ENCODE peak calls at places on chromosomes 11 and 22, in seven cellular contexts. I is IMR-90, D is H9, W is neuronal stem cell, J is mesenchymal stem cell, E is trophoblast cell, N is H1. O is an unnamed sample.

GRCh38 chr22:40764743-40765441 is 54.3 kb downstream of the SLC25A17 start:
- DNase-seq in I (no peak), D (no peak), W (no peak), J (no peak), E (no peak), N (no peak), O (no peak)

GRCh38 chr11:11171854-11172253 is 181.2 kb downstream of the CSNK2A3 start:
- DNase-seq in I (no peak), D (no peak), W (no peak), J (peak), E (no peak), N (no peak), O (no peak)

GRCh38 chr11:126716456-126717083 is 284.0 kb downstream of the KIRREL3 start:
- DNase-seq in I (peak), D (peak), W (no peak), J (peak), E (peak), N (no peak), O (peak)

GRCh38 chr11:96014234-96014633 is 90.3 kb upstream of the MTMR2 start:
- DNase-seq in I (peak), D (no peak), W (peak), J (peak), E (peak), N (no peak), O (peak)

GRCh38 chr11:119721129-119722120 is 7.6 kb downstream of the NECTIN1 start:
- DNase-seq in I (no peak), D (peak), W (peak), J (peak), E (peak), N (no peak), O (peak)

GRCh38 chr11:85810871-85811611 is at the start of gene SYTL2:
- DNase-seq in I (peak), D (peak), W (peak), J (peak), E (peak), N (no peak), O (peak)

GRCh38 chr11:15216678-15217077 is 102.0 kb downstream of the INSC start:
- DNase-seq in I (no peak), D (no peak), W (no peak), J (no peak), E (no peak), N (no peak), O (no peak)

GRCh38 chr11:57406337-57406904 is 16.0 kb upstream of the PRG2 start:
- DNase-seq in I (peak), D (no peak), W (no peak), J (no peak), E (peak), N (no peak), O (no peak)

GRCh38 chr11:96798445-96798844 is 408.6 kb downstream of the JRKL start:
- DNase-seq in I (no peak), D (no peak), W (no peak), J (no peak), E (no peak), N (no peak), O (no peak)

GRCh38 chr11:74634537-74634936 is 42.2 kb downstream of the POLD3 start:
- DNase-seq in I (peak), D (no peak), W (no peak), J (peak), E (peak), N (no peak), O (peak)

GRCh38 chr11:71425409-71425808 is 22.8 kb downstream of the DHCR7 start:
- DNase-seq in I (no peak), D (no peak), W (no peak), J (no peak), E (no peak), N (no peak), O (peak)

GRCh38 chr11:10298342-10298741 is 4.3 kb upstream of the SBF2 start:
- DNase-seq in I (peak), D (no peak), W (no peak), J (peak), E (no peak), N (no peak), O (no peak)

GRCh38 chr11:102846292-102846691 is 2.9 kb upstream of the MMP3 start:
- DNase-seq in I (peak), D (no peak), W (no peak), J (no peak), E (peak), N (no peak), O (no peak)

GRCh38 chr11:113404859-113405430 is 17.4 kb downstream of the ANKK1 start:
- DNase-seq in I (no peak), D (no peak), W (no peak), J (no peak), E (no peak), N (no peak), O (no peak)

GRCh38 chr22:50173221-50173982 is 2.9 kb downstream of the PANX2 start:
- DNase-seq in I (no peak), D (no peak), W (no peak), J (no peak), E (no peak), N (no peak), O (no peak)
- H4K8ac ChIP-seq in I (no peak), D (no peak), W (no peak), J (no peak), E (no peak), N (no peak), O (no peak)

DNA sequence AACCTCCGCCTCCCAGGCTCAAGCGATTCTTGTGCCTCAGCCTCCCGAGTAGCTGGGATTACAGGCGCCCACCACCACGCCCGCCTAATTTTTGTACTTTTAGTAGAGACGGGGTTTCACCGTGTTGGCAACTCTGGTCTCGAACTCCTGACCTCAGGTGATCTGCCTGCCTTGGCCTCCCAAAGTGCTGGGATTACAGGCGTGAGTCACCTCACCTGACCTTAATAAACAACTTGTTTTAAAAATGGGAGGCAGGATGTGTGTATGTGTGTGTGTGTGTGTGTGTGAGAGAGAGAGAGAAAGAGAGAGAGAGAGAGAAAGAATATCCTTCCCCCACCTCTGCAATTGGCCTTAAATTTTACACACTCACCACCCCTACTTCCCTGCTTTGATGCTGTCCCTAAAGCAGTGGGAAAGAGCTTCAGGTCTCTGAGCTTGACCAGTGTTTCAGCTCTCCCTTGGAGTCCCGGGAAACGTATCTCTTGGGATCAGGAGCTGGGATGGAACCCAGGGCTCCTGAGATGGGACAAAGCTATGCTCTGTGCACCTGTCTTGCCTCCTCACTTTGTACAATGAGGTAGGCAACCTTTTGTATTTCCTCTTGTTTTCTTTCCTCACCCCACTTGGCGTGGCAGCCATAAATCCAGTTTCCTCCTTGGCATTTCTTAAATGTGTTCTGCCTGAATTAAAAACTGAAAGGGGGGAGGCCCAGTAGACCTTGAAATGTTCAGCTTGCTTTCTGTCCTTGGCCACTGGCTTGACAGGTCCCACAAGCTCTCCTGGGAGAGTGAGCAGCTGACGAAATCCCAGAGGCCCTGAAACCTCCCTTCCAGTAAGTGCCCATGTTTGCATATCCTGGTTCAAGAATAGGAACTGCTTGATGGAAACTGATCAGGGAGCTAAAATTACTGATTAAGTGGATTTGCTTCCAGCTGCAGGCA is 17.8 kb upstream of the XBP1 start:
- DNase-seq in I (no peak), D (no peak), W (no peak), J (no peak), E (peak), N (no peak), O (no peak)
- H3K4me2 ChIP-seq in I (no peak), D (no peak), W (no peak), J (no peak), E (no peak), N (no peak), O (no peak)

GRCh38 chr11:43952020-43952400 is 9.6 kb downstream of the C11orf96 start:
- DNase-seq in I (no peak), D (no peak), W (no peak), J (no peak), E (no peak), N (no peak), O (no peak)

GRCh38 chr11:43953521-43953920 is 11.1 kb downstream of the C11orf96 start:
- DNase-seq in I (no peak), D (no peak), W (no peak), J (no peak), E (no peak), N (no peak), O (no peak)

GRCh38 chr11:43950323-43950855 is 8.0 kb downstream of the C11orf96 start:
- DNase-seq in I (no peak), D (no peak), W (no peak), J (peak), E (no peak), N (no peak), O (no peak)

GRCh38 chr11:43952401-43953342 is 10.2 kb downstream of the C11orf96 start:
- DNase-seq in I (no peak), D (peak), W (no peak), J (no peak), E (peak), N (no peak), O (no peak)

GRCh38 chr11:43951231-43951630 is 8.8 kb downstream of the C11orf96 start:
- DNase-seq in I (no peak), D (peak), W (no peak), J (no peak), E (no peak), N (no peak), O (peak)
- H3K4ac ChIP-seq in I (no peak), D (no peak), W (no peak), J (no peak), E (no peak), N (no peak), O (no peak)

DNA sequence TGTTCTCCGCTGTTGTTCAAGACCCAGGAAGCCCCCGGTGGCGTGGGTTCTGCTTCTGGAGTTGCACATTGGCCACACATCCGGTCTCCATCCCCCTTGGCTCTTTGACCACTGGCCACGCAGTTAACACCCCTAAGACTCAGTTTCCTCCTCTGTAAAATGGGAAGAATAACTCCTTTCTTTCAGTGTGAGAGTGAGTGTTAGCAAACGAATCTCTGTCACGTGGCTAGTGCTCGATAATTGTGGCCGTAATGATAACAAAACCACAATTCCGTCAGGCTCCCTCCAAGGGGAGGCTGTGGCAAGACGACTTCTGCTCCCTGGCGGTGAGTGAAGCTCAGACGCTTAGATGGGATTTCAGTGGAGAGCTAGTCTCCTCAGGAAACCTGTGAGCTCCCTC is 315.2 kb upstream of the B3GAT1 start:
- DNase-seq in I (no peak), D (no peak), W (no peak), J (no peak), E (no peak), N (no peak), O (peak)
- H4K8ac ChIP-seq in I (no peak), D (no peak), W (no peak), J (no peak), E (no peak), N (no peak), O (no peak)

O was measured in mesendoderm.